ENCODE peak calls at places on chromosomes 7 and 10, in four cellular contexts. R, B, H and E are unnamed samples.

GRCh38 chr7:141562972-141563371 is 11.8 kb downstream of the AGK start:
- DNase-seq in H (no peak), B (no peak), R (no peak), E (no peak)

GRCh38 chr7:134460000-134460399 is 1.1 kb upstream of the AKR1B1 start:
- DNase-seq in R (no peak), B (no peak), H (no peak), E (no peak)

GRCh38 chr7:47472444-47473157 is 109.3 kb downstream of the TNS3 start:
- DNase-seq in B (no peak), H (no peak), R (no peak), E (no peak)

GRCh38 chr10:31646519-31646918 is 282.1 kb downstream of the ARHGAP12 start:
- DNase-seq in R (no peak), H (no peak), B (no peak), E (no peak)

GRCh38 chr7:95915731-95916130 is 143.4 kb downstream of the DYNC1I1 start:
- DNase-seq in H (no peak), R (no peak), B (no peak), E (no peak)

GRCh38 chr7:130960208-130960988 is 226.4 kb upstream of the KLF14 start:
- DNase-seq in H (no peak), R (no peak), B (peak; percentile 59), E (no peak)

GRCh38 chr7:44275146-44275545 is 50.2 kb downstream of the CAMK2B start:
- DNase-seq in R (no peak), B (no peak), H (no peak), E (no peak)

GRCh38 chr7:65233409-65234034 is 140.1 kb upstream of the ZNF92 start:
- DNase-seq in H (no peak), B (no peak), R (no peak), E (no peak)

GRCh38 chr7:130896051-130896881 is 162.3 kb upstream of the KLF14 start:
- DNase-seq in R (no peak), B (no peak), H (no peak), E (no peak)

GRCh38 chr10:7561216-7561893 is 105.4 kb downstream of the ITIH5 start:
- DNase-seq in B (no peak), R (no peak), H (no peak), E (no peak)

GRCh38 chr7:77318019-77318418 is 98.1 kb downstream of the GSAP start:
- DNase-seq in H (no peak), B (no peak), R (no peak), E (no peak)

GRCh38 chr10:129040377-129040776 is 426.7 kb upstream of the MGMT start:
- DNase-seq in H (no peak), B (no peak), R (no peak), E (no peak)

GRCh38 chr10:92241158-92241500 is 49.7 kb downstream of the CPEB3 start:
- DNase-seq in B (peak; percentile 24), R (no peak), H (no peak), E (no peak)

GRCh38 chr10:119316729-119317097 is 109.3 kb downstream of the GRK5 start:
- DNase-seq in B (no peak), H (no peak), R (no peak), E (no peak)

GRCh38 chr10:112950714-112951348 is 784 bp downstream of the TCF7L2 start:
- DNase-seq in R (peak; percentile 26), B (peak; percentile 23), H (no peak), E (peak; percentile 29)

GRCh38 chr7:105389090-105389650 is 449 bp upstream of the SRPK2 start:
- DNase-seq in R (peak; percentile 26), B (peak; percentile 39), H (no peak), E (no peak)

GRCh38 chr10:33661580-33662269 is 327.3 kb upstream of the NRP1 start:
- DNase-seq in B (peak; percentile 76), H (peak; percentile 24), R (no peak), E (peak; percentile 3)

GRCh38 chr7:113199841-113200240 is 81.5 kb upstream of the SMIM30 start:
- DNase-seq in R (no peak), B (no peak), H (no peak), E (no peak)

GRCh38 chr10:74171625-74172024 is 20.6 kb downstream of the ADK start:
- DNase-seq in R (no peak), B (no peak), H (no peak), E (no peak)

GRCh38 chr10:116765549-116766162 is 23.3 kb upstream of the HSPA12A start:
- DNase-seq in R (peak; percentile 47), H (no peak), B (no peak), E (no peak)

GRCh38 chr10:91536790-91537189 is 96.1 kb downstream of the PPP1R3C start:
- DNase-seq in H (no peak), R (no peak), B (no peak), E (no peak)

GRCh38 chr7:149772236-149772820 is 1.1 kb downstream of the ZNF467 start:
- DNase-seq in H (no peak), R (no peak), B (no peak), E (no peak)

GRCh38 chr10:70139997-70140250 is 6.6 kb downstream of the TYSND1 start:
- DNase-seq in H (no peak), R (no peak), B (no peak), E (no peak)

GRCh38 chr10:102782698-102783540 is 39.2 kb downstream of the WBP1L start:
- DNase-seq in H (no peak), R (no peak), B (peak; percentile 87), E (no peak)

GRCh38 chr10:78726171-78726570 is 342.6 kb upstream of the ZMIZ1 start:
- DNase-seq in R (no peak), B (no peak), H (no peak), E (no peak)

GRCh38 chr7:52482076-52482475 is 553.4 kb upstream of the POM121L12 start:
- DNase-seq in B (no peak), H (no peak), R (no peak), E (no peak)

GRCh38 chr7:2873686-2874551 is 29.8 kb upstream of the GNA12 start:
- DNase-seq in H (no peak), B (no peak), R (no peak), E (no peak)

GRCh38 chr7:2431260-2431867 is 28.0 kb downstream of the CHST12 start:
- DNase-seq in B (no peak), H (no peak), R (peak; percentile 47), E (no peak)

GRCh38 chr7:15929406-15929805 is 242.9 kb upstream of the MEOX2 start:
- DNase-seq in B (no peak), R (no peak), H (no peak), E (no peak)

GRCh38 chr7:100705341-100705752 is 574 bp upstream of the POP7 start:
- DNase-seq in B (peak; percentile 74), H (peak; percentile 77), R (peak; percentile 81), E (peak; percentile 96)

GRCh38 chr7:30893357-30893756 is 18.3 kb upstream of the AQP1 start:
- DNase-seq in B (peak; percentile 59), H (no peak), R (no peak), E (no peak)

GRCh38 chr10:112131996-112132395 is 51.6 kb downstream of the GPAM start:
- DNase-seq in H (no peak), R (no peak), B (no peak), E (no peak)

GRCh38 chr7:70154521-70155180 is 556.4 kb downstream of the AUTS2 start:
- DNase-seq in R (no peak), B (peak; percentile 57), H (no peak), E (no peak)

GRCh38 chr7:32605032-32605431 is 109.7 kb downstream of the AVL9 start:
- DNase-seq in R (no peak), B (no peak), H (no peak), E (no peak)

GRCh38 chr10:106582291-106582690 is 582.2 kb downstream of the SORCS1 start:
- DNase-seq in R (no peak), B (no peak), H (no peak), E (no peak)

GRCh38 chr7:99386584-99387238 is 12.2 kb downstream of the ARPC1B start:
- DNase-seq in B (no peak), R (peak; percentile 47), H (no peak), E (no peak)

GRCh38 chr10:62724465-62724864 is 80.1 kb upstream of the ADO start:
- DNase-seq in R (no peak), H (no peak), B (no peak), E (no peak)
- TF ChIP-seq CTCF in R (no peak), H (no peak), B (no peak), E (no peak)

DNA sequence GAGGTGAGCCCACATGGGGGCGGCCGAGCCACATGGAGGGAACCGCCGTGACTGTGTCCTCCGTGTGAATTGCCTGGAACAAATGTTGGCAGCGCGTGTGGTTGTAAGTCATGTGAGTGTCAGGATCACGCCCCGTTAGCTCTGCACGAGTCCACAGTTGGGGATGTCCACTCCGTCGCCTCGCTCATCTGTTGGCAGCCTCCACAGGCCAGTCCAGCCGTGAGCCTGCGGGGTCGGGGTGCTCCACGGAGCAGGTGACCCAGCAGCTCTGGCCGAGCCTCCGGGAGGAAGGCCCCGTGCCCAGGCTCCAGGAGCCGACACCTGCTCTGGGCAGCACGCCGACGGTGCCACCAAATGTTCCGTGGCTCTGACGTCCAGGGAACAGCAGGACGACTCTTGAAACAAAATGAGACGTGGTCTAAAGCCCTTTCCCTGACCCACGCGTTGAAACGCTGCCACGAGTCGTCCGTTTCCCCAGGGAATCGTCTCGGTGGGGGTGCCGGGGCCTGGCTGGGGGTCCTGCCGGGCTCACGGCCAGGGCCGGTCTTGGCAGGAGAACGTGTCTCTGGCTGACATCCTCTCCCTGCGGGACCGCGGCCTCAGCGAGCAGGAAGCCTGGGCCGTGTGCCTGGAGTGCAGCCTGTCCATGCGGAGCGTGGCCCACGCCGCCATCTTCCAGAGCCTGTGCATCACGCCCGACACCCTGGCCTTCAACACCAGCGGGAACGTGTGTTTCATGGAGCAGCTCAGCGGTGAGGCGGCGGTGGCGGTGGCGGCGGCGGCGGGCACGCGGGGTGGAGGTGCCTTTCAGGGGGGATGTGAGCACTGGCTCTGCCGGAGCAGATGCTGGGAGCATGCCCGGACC is 7.0 kb downstream of the KNDC1 start:
- DNase-seq in H (no peak), R (no peak), B (no peak), E (no peak)
- TF ChIP-seq CTCF in H (no peak), R (no peak), B (no peak), E (no peak)

GRCh38 chr7:9657257-9657656 is 1223.8 kb downstream of the NXPH1 start:
- DNase-seq in B (no peak), R (no peak), H (no peak), E (no peak)
- TF ChIP-seq CTCF in B (no peak), R (no peak), H (no peak), E (no peak)

GRCh38 chr10:49408437-49409306 is 12.8 kb upstream of the DRGX start:
- DNase-seq in H (no peak), R (no peak), B (no peak), E (no peak)
- TF ChIP-seq CTCF in H (no peak), R (no peak), B (no peak), E (no peak)

GRCh38 chr10:14456870-14457266 is 126.1 kb upstream of the FRMD4A start:
- DNase-seq in B (no peak), R (no peak), H (no peak), E (no peak)

GRCh38 chr10:14456218-14456869 is 125.6 kb upstream of the FRMD4A start:
- DNase-seq in R (no peak), H (no peak), B (no peak), E (no peak)

GRCh38 chr10:14453593-14453992 is 122.9 kb upstream of the FRMD4A start:
- DNase-seq in H (no peak), R (no peak), B (no peak), E (no peak)

GRCh38 chr10:14451341-14451740 is 120.6 kb upstream of the FRMD4A start:
- DNase-seq in H (no peak), R (no peak), B (no peak), E (no peak)

GRCh38 chr10:14454629-14455028 is 123.9 kb upstream of the FRMD4A start:
- DNase-seq in B (no peak), R (no peak), H (no peak), E (no peak)
- TF ChIP-seq CTCF in B (no peak), R (no peak), H (no peak), E (no peak)

GRCh38 chr10:127649642-127650041 is 87.3 kb upstream of the FOXI2 start:
- DNase-seq in R (no peak), B (no peak), H (no peak), E (peak; percentile 9)
- TF ChIP-seq CTCF in R (no peak), B (no peak), H (no peak), E (peak; percentile 38)